ENCODE peak calls at places on chromosomes 7 and 10, in four cellular contexts. P is NCI-H1417, L is DMS 273 treated with DMSO at 0.1 percent for 48 hours, N is dorsolateral prefrontal cortex. E is an unnamed sample.

GRCh38 chr7:7695418-7695817 is 23.0 kb downstream of the RPA3 start:
- DNase-seq in P (no peak), L (no peak), N (no peak), E (no peak)

GRCh38 chr10:102413806-102414561 is 4.6 kb downstream of the PSD start:
- DNase-seq in N (no peak), P (no peak), L (no peak), E (no peak)

GRCh38 chr7:149598721-149599308 is 101.2 kb upstream of the ZNF746 start:
- DNase-seq in N (peak; percentile 36), P (peak; percentile 39), L (no peak), E (no peak)

GRCh38 chr10:76297787-76298281 is 866.4 kb downstream of the LRMDA start:
- DNase-seq in P (peak; percentile 79), N (no peak), L (no peak), E (no peak)

GRCh38 chr7:38524786-38525185 is 106.4 kb downstream of the AMPH start:
- DNase-seq in P (no peak), L (no peak), N (no peak), E (no peak)

GRCh38 chr7:30906014-30906413 is 5.6 kb upstream of the AQP1 start:
- DNase-seq in N (no peak), L (no peak), P (peak; percentile 6), E (no peak)

GRCh38 chr7:66452165-66452564 is 176.5 kb upstream of the KCTD7 start:
- DNase-seq in P (no peak), N (no peak), L (no peak), E (no peak)

GRCh38 chr10:71694567-71694968 is 25.0 kb downstream of the C10orf105 start:
- DNase-seq in N (no peak), L (no peak), P (no peak), E (no peak)

GRCh38 chr10:46234431-46235060 is 52.3 kb upstream of the ANTXRL start:
- DNase-seq in P (no peak), N (peak; percentile 24), L (no peak), E (no peak)

GRCh38 chr10:103584216-103585010 is 90.9 kb downstream of the NEURL1 start:
- DNase-seq in L (no peak), N (no peak), P (no peak), E (no peak)

GRCh38 chr7:26538683-26539082 is 247.0 kb downstream of the SNX10 start:
- DNase-seq in P (peak; percentile 77), L (no peak), N (no peak), E (no peak)

GRCh38 chr10:62779487-62780248 is 24.9 kb upstream of the ADO start:
- DNase-seq in N (no peak), L (no peak), P (peak; percentile 11), E (no peak)

GRCh38 chr7:46932656-46933424 is 649.1 kb downstream of the TNS3 start:
- DNase-seq in L (peak; percentile 12), N (no peak), P (peak; percentile 8), E (no peak)

GRCh38 chr10:88232029-88232895 is 350.9 kb downstream of the RNLS start:
- DNase-seq in N (no peak), L (no peak), P (no peak), E (no peak)

GRCh38 chr7:31251441-31251840 is 89.1 kb downstream of the NEUROD6 start:
- DNase-seq in P (no peak), L (no peak), N (no peak), E (no peak)

GRCh38 chr7:157292258-157292657 is 44.5 kb upstream of the DNAJB6 start:
- DNase-seq in P (no peak), L (no peak), N (no peak), E (no peak)

GRCh38 chr10:30185916-30186315 is 126.5 kb upstream of the JCAD start:
- DNase-seq in N (no peak), L (no peak), P (no peak), E (no peak)

GRCh38 chr7:149725916-149726315 is 47.5 kb downstream of the ZNF467 start:
- DNase-seq in P (no peak), L (no peak), N (no peak), E (no peak)

GRCh38 chr10:117759266-117759665 is 216.7 kb downstream of the EMX2 start:
- DNase-seq in L (no peak), N (no peak), P (no peak), E (no peak)

GRCh38 chr10:54799491-54799890 is 1.5 kb downstream of the PCDH15 start:
- DNase-seq in N (no peak), P (peak; percentile 3), L (no peak), E (no peak)

GRCh38 chr7:92425311-92425947 is 21.9 kb upstream of the GATAD1 start:
- DNase-seq in N (no peak), P (no peak), L (no peak), E (no peak)

GRCh38 chr7:24891173-24891787 is 88.7 kb downstream of the OSBPL3 start:
- DNase-seq in L (no peak), N (no peak), P (peak; percentile 98), E (no peak)

GRCh38 chr10:97334370-97335175 is at the start of gene FRAT2:
- DNase-seq in L (peak; percentile 69), N (peak; percentile 86), P (peak; percentile 92), E (no peak)

GRCh38 chr10:29356931-29357330 is 68.1 kb downstream of the LYZL1 start:
- DNase-seq in N (no peak), P (no peak), L (no peak), E (no peak)

GRCh38 chr7:140059288-140060242 is 3.2 kb downstream of the PARP12 start:
- DNase-seq in N (no peak), P (no peak), L (no peak), E (no peak)

GRCh38 chr7:95549818-95550529 is 46.3 kb downstream of the PDK4 start:
- DNase-seq in N (peak; percentile 94), L (peak; percentile 67), P (peak; percentile 49), E (no peak)

GRCh38 chr10:117300671-117301070 is 59.8 kb downstream of the SLC18A2 start:
- DNase-seq in P (no peak), L (no peak), N (no peak), E (no peak)

GRCh38 chr10:60714242-60714641 is 64.0 kb upstream of the CDK1 start:
- DNase-seq in L (no peak), N (no peak), P (no peak), E (no peak)

GRCh38 chr10:116691079-116691398 is 51.3 kb downstream of the HSPA12A start:
- DNase-seq in N (no peak), L (no peak), P (no peak), E (no peak)

GRCh38 chr7:347644-348479 is 57.9 kb downstream of the FOXL3 start:
- DNase-seq in P (peak; percentile 69), L (no peak), N (no peak), E (no peak)

GRCh38 chr7:50664937-50665336 is 99.7 kb upstream of the DDC start:
- DNase-seq in P (no peak), N (no peak), L (no peak), E (no peak)

GRCh38 chr7:159140170-159140910 is 4.3 kb downstream of the VIPR2 start:
- DNase-seq in P (no peak), L (no peak), N (no peak), E (no peak)

GRCh38 chr10:125001313-125002043 is 59.6 kb downstream of the ZRANB1 start:
- DNase-seq in P (no peak), N (peak; percentile 18), L (no peak), E (no peak)